ENCODE peak calls at places on chromosomes 13 and 19, in six cellular contexts. W is foreskin fibroblast, M is colonic mucosa, C is brain microvascular endothelial cell, T is bronchial epithelial cell, Z is natural killer cell. Y is an unnamed sample.

GRCh38 chr13:84139561-84140158 is 257.4 kb upstream of the SLITRK1 start:
- DNase-seq in W (no peak), M (no peak), C (no peak), T (peak), Z (no peak), Y (no peak)

GRCh38 chr13:52345048-52345447 is 60.9 kb downstream of the THSD1 start:
- DNase-seq in W (peak), M (no peak), C (peak), T (peak), Z (no peak), Y (peak)

GRCh38 chr19:1026189-1027019 is at the start of gene CNN2:
- DNase-seq in W (peak), M (peak), C (peak), T (peak), Z (peak), Y (peak)

GRCh38 chr19:12034196-12034595 is 1.3 kb downstream of the ZNF433 start:
- DNase-seq in W (peak), M (no peak), C (no peak), T (no peak), Z (no peak), Y (no peak)

GRCh38 chr19:28785961-28786360 is 427.0 kb downstream of the UQCRFS1 start:
- DNase-seq in W (no peak), M (no peak), C (no peak), T (no peak), Z (no peak), Y (no peak)

GRCh38 chr19:7772752-7773291 is 9.8 kb downstream of the CLEC4M start:
- DNase-seq in W (peak), M (no peak), C (no peak), T (peak), Z (no peak), Y (no peak)

GRCh38 chr19:31064486-31064885 is 284.8 kb downstream of the TSHZ3 start:
- DNase-seq in W (no peak), M (no peak), C (no peak), T (peak), Z (no peak), Y (no peak)

GRCh38 chr19:38162094-38162493 is 61.9 kb downstream of the DPF1 start:
- DNase-seq in W (peak), M (no peak), C (no peak), T (peak), Z (no peak), Y (no peak)

GRCh38 chr19:5154799-5155426 is 185.7 kb downstream of the PTPRS start:
- DNase-seq in W (no peak), M (no peak), C (no peak), T (no peak), Z (no peak), Y (no peak)

GRCh38 chr19:8639821-8640401 is 9.5 kb downstream of the NFILZ start:
- DNase-seq in W (no peak), M (no peak), C (no peak), T (no peak), Z (no peak), Y (no peak)

GRCh38 chr19:10680545-10681135 is 20.6 kb upstream of the QTRT1 start:
- DNase-seq in W (no peak), M (no peak), C (no peak), T (no peak), Z (no peak), Y (no peak)

DNA sequence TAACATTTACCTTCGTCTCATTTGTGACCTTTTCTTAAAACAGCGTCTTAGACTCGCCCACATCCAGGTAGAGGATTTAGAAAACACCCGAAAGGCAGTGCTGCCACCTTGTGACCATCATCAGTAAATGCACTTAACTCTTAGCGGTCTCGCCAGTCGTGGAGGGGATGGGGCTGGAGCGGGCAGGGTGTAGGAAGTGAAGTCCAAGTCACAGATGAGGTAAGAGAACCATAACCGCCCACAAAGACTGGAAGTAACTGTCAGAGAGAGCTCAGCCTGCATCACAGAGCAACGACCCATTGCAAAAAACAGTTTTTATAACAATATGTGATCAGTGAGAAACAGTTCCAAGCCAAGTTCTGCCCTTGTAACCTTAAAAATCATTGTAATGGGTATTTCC is 10.7 kb upstream of the CEACAM3 start:
- DNase-seq in W (peak), M (peak), C (peak), T (peak), Z (peak), Y (peak)
- TF ChIP-seq CTCF in W (peak), M (peak), C (peak), T (peak), Z (peak), Y (peak)

DNA sequence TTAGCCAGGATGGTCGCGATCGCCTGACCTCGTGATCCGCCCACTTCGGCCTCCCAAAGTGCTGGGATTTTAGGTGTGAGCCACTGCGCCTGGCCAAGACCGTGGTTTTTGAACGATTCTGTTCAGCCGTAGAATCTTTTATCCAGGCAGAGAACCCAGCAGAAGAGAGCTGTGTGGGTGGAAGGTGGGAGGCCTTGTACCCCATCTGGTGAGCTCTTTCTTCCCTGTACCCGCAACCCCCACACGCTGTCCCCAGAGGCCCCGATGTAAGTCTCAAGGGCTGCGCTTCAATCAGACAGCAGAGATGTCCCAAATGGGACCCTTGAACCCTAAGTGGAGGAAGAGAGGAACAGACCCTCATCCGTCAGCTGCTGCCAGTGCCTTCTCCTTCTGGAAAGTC is 3.7 kb downstream of the SLC25A23 start:
- DNase-seq in W (no peak), M (no peak), C (no peak), T (no peak), Z (no peak), Y (no peak)
- TF ChIP-seq CTCF in W (no peak), M (no peak), C (no peak), T (no peak), Z (no peak), Y (no peak)

GRCh38 chr13:33017410-33017929 is 1.2 kb downstream of the KL start:
- DNase-seq in W (no peak), M (peak), C (no peak), T (peak), Z (no peak), Y (no peak)
- TF ChIP-seq CTCF in W (peak), M (peak), C (peak), T (peak), Z (no peak), Y (no peak)

DNA sequence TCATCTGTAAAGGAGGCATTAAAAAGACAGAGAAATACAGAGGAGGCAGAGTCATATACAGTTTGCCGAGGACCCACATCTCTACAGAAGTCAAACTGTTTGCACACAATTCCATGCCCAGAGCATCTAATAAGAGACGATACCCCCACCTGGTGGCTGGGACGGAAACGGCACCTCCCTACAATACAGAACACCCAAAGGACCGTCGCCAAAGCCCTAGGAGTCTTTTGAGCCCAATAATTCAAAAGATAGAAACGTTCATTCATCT is 703 bp upstream of the PLEKHG2 start:
- DNase-seq in W (peak), M (peak), C (peak), T (peak), Z (peak), Y (peak)
- TF ChIP-seq CTCF in W (peak), M (peak), C (peak), T (peak), Z (peak), Y (peak)

DNA sequence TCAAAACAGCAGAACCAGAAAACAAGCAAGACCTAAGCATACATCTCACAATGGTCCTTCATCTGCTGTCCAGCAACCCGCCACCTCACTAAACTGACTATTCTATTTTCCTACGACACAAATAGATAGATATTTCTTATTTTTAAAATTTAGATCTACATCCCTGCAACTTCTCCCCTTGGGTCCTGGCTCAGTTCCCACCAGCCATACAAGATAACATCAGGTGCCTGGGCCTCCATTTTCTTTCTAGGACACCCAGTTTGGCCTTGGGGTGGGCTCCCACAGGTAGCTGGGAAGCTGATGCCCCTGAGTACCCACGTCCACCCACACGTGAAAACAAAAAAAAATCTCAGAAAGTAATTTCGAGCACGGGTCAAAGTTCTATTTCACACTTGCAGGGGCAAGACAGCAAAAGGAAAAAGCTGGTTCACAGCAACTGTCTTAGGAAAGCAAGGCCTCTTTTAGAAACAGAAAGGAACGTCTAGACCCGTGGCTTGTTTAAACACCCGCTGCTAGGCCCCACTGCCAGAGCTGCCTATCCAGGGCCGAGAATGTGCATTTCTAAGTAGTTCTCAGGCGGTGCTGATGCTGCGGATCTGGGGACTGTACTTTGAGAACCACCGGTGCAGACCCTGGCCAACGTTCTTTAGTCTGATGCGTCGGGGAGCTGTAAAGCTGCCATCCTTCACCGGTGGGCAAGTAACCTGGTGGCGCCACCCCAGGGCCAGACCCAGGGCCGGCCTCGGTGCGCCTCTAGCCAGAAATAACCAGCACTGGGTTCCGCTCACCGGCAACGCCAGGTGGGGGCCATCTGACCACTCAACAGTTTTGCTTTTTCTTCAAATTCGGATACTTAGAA is 47.3 kb downstream of the TGDS start:
- DNase-seq in W (peak), M (peak), C (no peak), T (peak), Z (no peak), Y (no peak)
- TF ChIP-seq CTCF in W (no peak), M (no peak), C (peak), T (no peak), Z (no peak), Y (peak)

DNA sequence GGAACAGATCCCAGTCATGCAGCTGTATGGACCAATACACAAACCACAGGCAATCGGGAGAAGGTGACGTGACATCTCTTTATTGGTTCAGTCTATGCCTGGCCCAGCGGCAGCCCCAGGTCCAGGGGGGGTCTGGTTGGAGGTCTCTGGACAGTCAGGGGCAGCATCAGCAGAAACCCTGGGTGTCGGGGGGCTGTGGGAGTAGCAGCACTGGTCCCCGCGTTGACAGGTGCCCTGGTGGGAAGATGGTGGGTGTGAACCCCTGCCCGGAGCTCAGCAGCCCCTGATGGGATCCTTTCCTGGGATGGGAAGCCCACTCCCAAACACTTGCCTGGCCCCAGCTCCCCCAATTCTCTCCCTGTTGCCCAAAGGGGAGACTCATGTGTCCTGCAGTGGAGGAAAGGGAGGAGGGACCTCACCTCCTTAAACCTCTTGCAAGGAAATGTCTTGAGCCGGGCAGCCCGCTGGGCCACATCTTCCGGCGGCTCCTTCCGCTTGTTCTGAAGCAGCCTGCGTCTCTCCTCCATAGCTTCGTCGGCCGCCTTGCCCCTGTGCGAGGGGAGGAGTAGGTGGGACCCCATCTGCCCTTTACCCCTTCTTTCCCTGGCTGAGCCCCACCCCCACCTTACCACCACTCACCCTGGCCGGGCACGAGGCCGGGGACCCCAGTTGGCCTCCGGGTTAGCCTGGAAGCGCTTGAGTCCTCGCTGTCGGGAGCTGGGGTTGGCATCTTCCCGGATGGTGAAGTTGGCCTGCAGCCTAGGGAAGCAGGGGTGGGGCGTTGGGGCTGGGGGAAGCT is 2.4 kb upstream of the LYL1 start:
- DNase-seq in W (no peak), M (no peak), C (no peak), T (no peak), Z (no peak), Y (no peak)
- TF ChIP-seq CTCF in W (no peak), M (no peak), C (no peak), T (no peak), Z (peak), Y (no peak)

Y was measured in HFFc6.